ENCODE peak calls at places on chromosomes 2 and 18, in eight cellular contexts. H is mesendoderm, D is T-helper 22 cell, N is HFFc6, Y is ACHN, O is T-cell, A is cardiac fibroblast, X is GM12865. J is an unnamed sample.

GRCh38 chr2:166081131-166081632 is 46.6 kb downstream of the SCN1A start:
- DNase-seq in Y (no peak), O (no peak), X (no peak), N (no peak), A (no peak), H (no peak), D (no peak), J (no peak)

GRCh38 chr2:28445448-28446258 is 50.2 kb upstream of the PLB1 start:
- DNase-seq in N (peak), Y (peak), A (peak), O (no peak), X (no peak), H (peak), D (no peak), J (peak)

GRCh38 chr2:168028377-168028776 is 219.0 kb downstream of the STK39 start:
- DNase-seq in N (no peak), X (no peak), A (no peak), D (no peak), Y (no peak), O (no peak), H (no peak), J (no peak)

GRCh38 chr18:37535968-37536367 is 29.6 kb downstream of the CELF4 start:
- DNase-seq in N (peak), D (no peak), A (peak), X (no peak), O (no peak), Y (no peak), H (no peak), J (peak)

GRCh38 chr2:7956126-7956689 is 725.6 kb upstream of the ID2 start:
- DNase-seq in O (no peak), Y (no peak), A (no peak), N (no peak), H (peak), X (no peak), D (no peak), J (no peak)

GRCh38 chr2:190999058-190999457 is 14.9 kb downstream of the STAT1 start:
- DNase-seq in N (no peak), A (no peak), H (no peak), X (no peak), O (no peak), D (no peak), Y (no peak), J (no peak)

GRCh38 chr2:176407711-176408110 is 138.5 kb downstream of the MTX2 start:
- DNase-seq in H (no peak), D (no peak), X (no peak), A (no peak), Y (no peak), O (no peak), N (no peak), J (no peak)

GRCh38 chr18:618618-619017 is 21.8 kb downstream of the CLUL1 start:
- DNase-seq in Y (no peak), H (no peak), D (no peak), O (no peak), A (no peak), X (no peak), N (no peak), J (no peak)

GRCh38 chr18:79791141-79791972 is 6.4 kb upstream of the KCNG2 start:
- DNase-seq in N (peak), D (no peak), A (peak), Y (peak), X (no peak), O (no peak), H (no peak), J (peak)

GRCh38 chr2:207734264-207734635 is 22.8 kb downstream of the CCNYL1 start:
- DNase-seq in A (peak), N (peak), Y (peak), D (no peak), X (peak), H (no peak), O (no peak), J (peak)

GRCh38 chr18:45785015-45785597 is 40.4 kb upstream of the SIGLEC15 start:
- DNase-seq in D (no peak), H (no peak), A (peak), Y (no peak), N (no peak), O (peak), X (peak), J (no peak)

GRCh38 chr2:102065675-102066252 is 74.0 kb downstream of the IL1R2 start:
- DNase-seq in A (peak), N (peak), D (no peak), H (peak), X (no peak), O (no peak), Y (peak), J (peak)

GRCh38 chr2:232877940-232878511 is 8.0 kb downstream of the SNORC start:
- DNase-seq in A (no peak), O (no peak), X (no peak), H (no peak), D (no peak), Y (no peak), N (no peak), J (no peak)

GRCh38 chr2:2960817-2961216 is 416.8 kb downstream of the EIPR1 start:
- DNase-seq in H (no peak), A (no peak), D (no peak), N (no peak), Y (no peak), X (no peak), O (no peak), J (no peak)

GRCh38 chr2:127080226-127080940 is 26.6 kb downstream of the BIN1 start:
- DNase-seq in D (peak), N (no peak), A (no peak), O (peak), Y (no peak), X (peak), H (peak), J (no peak)

GRCh38 chr2:239131521-239131920 is 269.3 kb downstream of the HDAC4 start:
- DNase-seq in O (no peak), X (no peak), H (no peak), A (no peak), Y (no peak), D (no peak), N (no peak), J (no peak)

GRCh38 chr18:80109676-80110078 is 615 bp downstream of the ADNP2 start:
- DNase-seq in A (peak), X (peak), Y (peak), H (peak), D (no peak), N (peak), O (no peak), J (no peak)

GRCh38 chr18:72605350-72605749 is 61.2 kb upstream of the CBLN2 start:
- DNase-seq in A (no peak), N (no peak), O (no peak), D (no peak), Y (no peak), X (no peak), H (peak), J (no peak)

GRCh38 chr2:81304154-81304830 is 999.7 kb upstream of the LRRTM1 start:
- DNase-seq in X (no peak), D (no peak), O (no peak), H (peak), N (no peak), A (no peak), Y (peak), J (no peak)

GRCh38 chr2:64502860-64503259 is 21.3 kb upstream of the AFTPH start:
- DNase-seq in H (no peak), N (no peak), Y (no peak), O (no peak), D (no peak), A (no peak), X (no peak), J (no peak)

GRCh38 chr2:219331560-219332213 is 857 bp downstream of the RESP18 start:
- DNase-seq in O (no peak), D (no peak), Y (peak), X (no peak), H (peak), N (no peak), A (peak), J (peak)

GRCh38 chr18:47755102-47755456 is 175.4 kb downstream of the SMAD2 start:
- DNase-seq in H (no peak), O (no peak), N (no peak), A (no peak), D (no peak), Y (no peak), X (no peak), J (no peak)

GRCh38 chr2:207318071-207318683 is 152.4 kb upstream of the KLF7 start:
- DNase-seq in D (no peak), Y (no peak), A (no peak), O (no peak), X (no peak), H (no peak), N (no peak), J (peak)

GRCh38 chr2:194526121-194526520 is 1130.9 kb upstream of the SLC39A10 start:
- DNase-seq in A (no peak), N (no peak), O (no peak), H (no peak), Y (no peak), X (no peak), D (no peak), J (peak)